ENCODE peak calls at places on chromosomes 11 and 22, in seven cellular contexts. E, W, A, M, C, P and I are unnamed samples.

GRCh38 chr11:94849836-94850235 is 81.7 kb downstream of the AMOTL1 start:
- DNase-seq in E (no peak), W (no peak), A (no peak), M (no peak), C (no peak), P (no peak), I (no peak)

GRCh38 chr22:42926034-42926433 is 69.0 kb upstream of the ARFGAP3 start:
- DNase-seq in E (no peak), W (no peak), A (no peak), M (no peak), C (no peak), P (no peak), I (no peak)

GRCh38 chr22:45064313-45065268 is 54.8 kb upstream of the PHF21B start:
- DNase-seq in E (peak), W (no peak), A (no peak), M (no peak), C (peak), P (no peak), I (no peak)

GRCh38 chr11:43944761-43945311 is 2.4 kb downstream of the C11orf96 start:
- DNase-seq in E (peak), W (peak), A (peak), M (peak), C (peak), P (peak), I (no peak)

GRCh38 chr11:126039485-126040271 is 23.0 kb downstream of the CDON start:
- DNase-seq in E (peak), W (no peak), A (no peak), M (no peak), C (no peak), P (no peak), I (no peak)

GRCh38 chr11:2891291-2891690 is 5.7 kb upstream of the CDKN1C start:
- DNase-seq in E (no peak), W (no peak), A (no peak), M (no peak), C (peak), P (no peak), I (no peak)

GRCh38 chr11:102617491-102618026 is 7.6 kb downstream of the MMP20 start:
- DNase-seq in E (no peak), W (no peak), A (no peak), M (no peak), C (no peak), P (no peak), I (no peak)

GRCh38 chr22:42817556-42817955 is 39.5 kb downstream of the ARFGAP3 start:
- DNase-seq in E (no peak), W (no peak), A (no peak), M (no peak), C (no peak), P (no peak), I (no peak)

GRCh38 chr22:27531782-27532530 is 269.6 kb downstream of the MN1 start:
- DNase-seq in E (peak), W (no peak), A (no peak), M (no peak), C (no peak), P (no peak), I (no peak)

GRCh38 chr11:102749101-102749725 is 24.5 kb upstream of the MMP8 start:
- DNase-seq in E (peak), W (no peak), A (no peak), M (no peak), C (no peak), P (no peak), I (no peak)

GRCh38 chr11:76074178-76075112 is 131.9 kb downstream of the WNT11 start:
- DNase-seq in E (no peak), W (no peak), A (no peak), M (no peak), C (no peak), P (no peak), I (no peak)

GRCh38 chr11:129374081-129374992 is 1.3 kb upstream of the BARX2 start:
- DNase-seq in E (no peak), W (no peak), A (peak), M (no peak), C (peak), P (peak), I (no peak)
- TF ChIP-seq CTCF in E (no peak), W (no peak), A (peak), M (no peak), C (no peak), P (no peak), I (peak)

GRCh38 chr11:132448334-132448995 is 1078.0 kb downstream of the NTM start:
- DNase-seq in E (no peak), W (no peak), A (no peak), M (no peak), C (no peak), P (no peak), I (no peak)
- TF ChIP-seq CTCF in E (no peak), W (no peak), A (no peak), M (no peak), C (no peak), P (no peak), I (no peak)

GRCh38 chr11:124864892-124865180 is 396 bp upstream of the ROBO3 start:
- DNase-seq in E (no peak), W (no peak), A (no peak), M (no peak), C (no peak), P (no peak), I (no peak)
- TF ChIP-seq CTCF in E (no peak), W (no peak), A (no peak), M (no peak), C (no peak), P (no peak), I (no peak)

DNA sequence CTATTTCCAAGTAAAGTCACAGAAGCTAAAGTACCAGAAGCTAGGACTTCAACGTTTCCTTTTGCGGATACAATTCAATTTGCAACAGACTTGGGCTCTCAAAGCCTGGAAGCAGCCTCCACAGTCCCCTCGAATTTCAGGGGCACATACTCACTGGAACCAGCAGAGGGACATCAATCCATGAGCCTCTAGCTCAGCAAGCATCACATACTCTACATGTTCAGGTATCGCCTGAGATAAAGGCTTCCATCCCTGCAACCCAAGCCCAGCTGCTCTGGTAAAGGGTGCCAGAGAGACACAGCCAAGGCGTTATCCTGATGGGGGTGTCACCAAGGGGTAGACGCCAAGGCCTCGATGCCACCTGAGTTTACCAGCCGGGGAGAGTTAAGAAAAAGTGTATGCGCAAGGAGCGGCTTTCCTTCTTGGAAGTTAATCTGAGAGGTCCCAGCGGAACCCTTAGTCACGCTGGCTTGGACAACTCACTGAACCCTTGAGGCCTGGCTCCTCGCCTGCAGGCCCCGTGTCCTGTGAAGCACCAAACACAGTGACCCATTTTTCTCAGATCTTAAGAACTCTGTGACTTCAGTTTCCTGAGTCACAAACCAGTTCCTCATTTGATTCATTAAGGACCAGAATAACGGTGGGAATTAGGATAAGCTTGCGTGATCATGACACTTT is 13.0 kb downstream of the LTO1 start:
- DNase-seq in E (no peak), W (no peak), A (no peak), M (no peak), C (no peak), P (no peak), I (no peak)
- TF ChIP-seq CTCF in E (peak), W (no peak), A (no peak), M (peak), C (no peak), P (no peak), I (peak)

GRCh38 chr11:64935634-64936081 is at the start of gene GPHA2:
- DNase-seq in E (no peak), W (no peak), A (peak), M (no peak), C (peak), P (no peak), I (no peak)
- TF ChIP-seq CTCF in E (no peak), W (no peak), A (peak), M (no peak), C (no peak), P (no peak), I (no peak)